ENCODE peak calls at places on chromosomes 2 and 18, in ten cellular contexts. N, R, U, J, V, T, Z, Q, G and B are unnamed samples.

GRCh38 chr2:157194844-157195243 is 62.7 kb upstream of the GALNT5 start:
- DNase-seq in N (no peak), R (no peak), U (no peak), J (no peak), V (peak), T (no peak), Z (no peak), Q (no peak), G (no peak), B (no peak)

GRCh38 chr2:15919716-15920444 is 20.5 kb upstream of the MYCN start:
- DNase-seq in N (no peak), R (no peak), U (no peak), J (no peak), V (no peak), T (no peak), Z (no peak), Q (no peak), G (no peak), B (no peak)

GRCh38 chr2:21069746-21070145 is 25.9 kb upstream of the APOB start:
- DNase-seq in N (no peak), R (no peak), U (no peak), J (no peak), V (no peak), T (no peak), Z (no peak), Q (no peak), G (no peak), B (no peak)

GRCh38 chr2:172120118-172120517 is 17.4 kb upstream of the DLX2 start:
- DNase-seq in N (no peak), R (no peak), U (no peak), J (no peak), V (no peak), T (no peak), Z (no peak), Q (no peak), G (no peak), B (no peak)

GRCh38 chr18:31102020-31102684 is at the start of gene DSC2:
- DNase-seq in N (peak), R (peak), U (no peak), J (peak), V (no peak), T (peak), Z (no peak), Q (peak), G (no peak), B (no peak)

GRCh38 chr2:17104454-17104853 is 413.8 kb downstream of the RAD51AP2 start:
- DNase-seq in N (no peak), R (no peak), U (no peak), J (no peak), V (peak), T (no peak), Z (no peak), Q (no peak), G (peak), B (no peak)

GRCh38 chr2:18435425-18436037 is 124.9 kb downstream of the RDH14 start:
- DNase-seq in N (no peak), R (no peak), U (peak), J (no peak), V (peak), T (peak), Z (peak), Q (no peak), G (peak), B (peak)

GRCh38 chr2:162244559-162245031 is 1.4 kb upstream of the FAP start:
- DNase-seq in N (no peak), R (no peak), U (no peak), J (peak), V (peak), T (no peak), Z (no peak), Q (no peak), G (peak), B (peak)

GRCh38 chr2:75481041-75481836 is 79.5 kb downstream of the EVA1A start:
- DNase-seq in N (no peak), R (no peak), U (peak), J (no peak), V (no peak), T (peak), Z (no peak), Q (no peak), G (peak), B (peak)

GRCh38 chr2:195364015-195364965 is 292.7 kb upstream of the SLC39A10 start:
- DNase-seq in N (no peak), R (no peak), U (no peak), J (no peak), V (peak), T (no peak), Z (no peak), Q (no peak), G (peak), B (no peak)

GRCh38 chr2:28322456-28322855 is 70.2 kb upstream of the FOSL2 start:
- DNase-seq in N (no peak), R (no peak), U (no peak), J (no peak), V (no peak), T (no peak), Z (no peak), Q (no peak), G (no peak), B (no peak)

GRCh38 chr2:108786354-108787208 is at the start of gene CCDC138:
- DNase-seq in N (peak), R (peak), U (peak), J (peak), V (peak), T (peak), Z (peak), Q (peak), G (peak), B (peak)

GRCh38 chr2:152743004-152743403 is 24.6 kb downstream of the ARL6IP6 start:
- DNase-seq in N (no peak), R (no peak), U (peak), J (no peak), V (no peak), T (no peak), Z (no peak), Q (no peak), G (no peak), B (no peak)

GRCh38 chr2:230155359-230155758 is 64.4 kb downstream of the SP110 start:
- DNase-seq in N (no peak), R (no peak), U (no peak), J (no peak), V (no peak), T (no peak), Z (no peak), Q (no peak), G (no peak), B (no peak)

GRCh38 chr2:159072795-159073194 is 104.4 kb downstream of the TANC1 start:
- DNase-seq in N (no peak), R (no peak), U (no peak), J (no peak), V (peak), T (no peak), Z (no peak), Q (no peak), G (peak), B (no peak)

GRCh38 chr18:3218817-3219216 is 951 bp downstream of the MYOM1 start:
- DNase-seq in N (no peak), R (no peak), U (no peak), J (no peak), V (no peak), T (no peak), Z (no peak), Q (no peak), G (no peak), B (no peak)

GRCh38 chr2:38268691-38269309 is 108.3 kb downstream of the ATL2 start:
- DNase-seq in N (no peak), R (no peak), U (no peak), J (no peak), V (peak), T (no peak), Z (no peak), Q (no peak), G (peak), B (no peak)

GRCh38 chr2:217845251-217845650 is 157.5 kb downstream of the TNS1 start:
- DNase-seq in N (no peak), R (no peak), U (no peak), J (no peak), V (no peak), T (no peak), Z (no peak), Q (no peak), G (no peak), B (no peak)

GRCh38 chr18:71136487-71136886 is 847.6 kb downstream of the SOCS6 start:
- DNase-seq in N (no peak), R (no peak), U (no peak), J (no peak), V (no peak), T (no peak), Z (peak), Q (no peak), G (no peak), B (no peak)

GRCh38 chr2:205580591-205580990 is 101.7 kb upstream of the NRP2 start:
- DNase-seq in N (no peak), R (no peak), U (no peak), J (no peak), V (peak), T (no peak), Z (no peak), Q (no peak), G (peak), B (no peak)

GRCh38 chr2:207113403-207113802 is 52.3 kb downstream of the KLF7 start:
- DNase-seq in N (no peak), R (no peak), U (no peak), J (no peak), V (no peak), T (no peak), Z (no peak), Q (no peak), G (no peak), B (no peak)

GRCh38 chr2:12091201-12091806 is 344.9 kb downstream of the LPIN1 start:
- DNase-seq in N (no peak), R (no peak), U (no peak), J (no peak), V (no peak), T (no peak), Z (no peak), Q (no peak), G (peak), B (no peak)

GRCh38 chr2:64858541-64859031 is 130.6 kb upstream of the SLC1A4 start:
- DNase-seq in N (no peak), R (no peak), U (peak), J (no peak), V (no peak), T (no peak), Z (no peak), Q (no peak), G (no peak), B (no peak)

GRCh38 chr2:192150166-192150565 is 44.6 kb downstream of the TMEFF2 start:
- DNase-seq in N (no peak), R (no peak), U (no peak), J (no peak), V (no peak), T (no peak), Z (no peak), Q (no peak), G (no peak), B (no peak)

GRCh38 chr2:192146069-192147006 is 48.4 kb downstream of the TMEFF2 start:
- DNase-seq in N (no peak), R (no peak), U (no peak), J (no peak), V (peak), T (no peak), Z (no peak), Q (no peak), G (peak), B (no peak)

GRCh38 chr2:192148241-192148619 is 46.5 kb downstream of the TMEFF2 start:
- DNase-seq in N (no peak), R (no peak), U (no peak), J (no peak), V (no peak), T (no peak), Z (no peak), Q (no peak), G (no peak), B (no peak)

GRCh38 chr2:192151848-192152247 is 42.9 kb downstream of the TMEFF2 start:
- DNase-seq in N (no peak), R (no peak), U (no peak), J (no peak), V (peak), T (no peak), Z (no peak), Q (no peak), G (peak), B (no peak)

GRCh38 chr2:192148620-192149321 is 46.0 kb downstream of the TMEFF2 start:
- DNase-seq in N (no peak), R (no peak), U (no peak), J (no peak), V (peak), T (no peak), Z (no peak), Q (peak), G (peak), B (no peak)
- TF ChIP-seq CTCF in N (no peak), R (no peak), U (no peak), J (no peak), V (peak), T (no peak), Z (no peak), Q (no peak), G (peak), B (no peak)

GRCh38 chr2:48530033-48530804 is at the start of gene STON1:
- DNase-seq in N (peak), R (peak), U (no peak), J (peak), V (no peak), T (peak), Z (peak), Q (peak), G (peak), B (no peak)
- H3K4me3 ChIP-seq in N (peak), R (peak), U (no peak), J (peak), V (peak), T (peak), Z (peak), Q (peak), G (peak), B (peak)

DNA sequence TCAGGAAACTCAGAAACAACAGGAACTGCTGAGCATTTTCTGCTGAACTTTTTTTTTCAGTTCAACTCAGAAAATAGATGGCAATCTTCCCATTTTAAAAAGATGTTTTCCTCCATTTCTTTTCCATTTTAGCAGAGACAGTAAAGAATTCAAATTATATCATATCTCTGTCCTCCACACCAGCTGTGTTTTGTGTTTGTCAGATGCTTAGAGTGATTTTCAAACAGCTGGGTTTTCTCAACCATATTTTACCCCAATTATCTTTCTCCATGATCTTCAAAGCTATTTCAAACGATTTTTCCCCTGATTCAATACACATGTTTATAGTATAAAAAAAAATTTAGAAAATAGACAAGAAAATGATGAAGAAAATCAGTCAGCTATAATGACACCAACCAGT is 713.4 kb downstream of the LRRTM4 start:
- DNase-seq in N (no peak), R (no peak), U (no peak), J (no peak), V (no peak), T (no peak), Z (no peak), Q (no peak), G (no peak), B (no peak)
- TF ChIP-seq CTCF in N (no peak), R (no peak), U (no peak), J (no peak), V (no peak), T (no peak), Z (no peak), Q (no peak), G (no peak), B (no peak)

GRCh38 chr18:34493566-34494358 is 216.3 kb upstream of the DTNA start:
- DNase-seq in N (peak), R (no peak), U (no peak), J (peak), V (peak), T (no peak), Z (no peak), Q (no peak), G (peak), B (no peak)

GRCh38 chr18:34492652-34493051 is 217.4 kb upstream of the DTNA start:
- DNase-seq in N (no peak), R (no peak), U (no peak), J (no peak), V (no peak), T (no peak), Z (no peak), Q (no peak), G (peak), B (no peak)

GRCh38 chr18:34494359-34494696 is 215.8 kb upstream of the DTNA start:
- DNase-seq in N (peak), R (no peak), U (no peak), J (no peak), V (no peak), T (no peak), Z (no peak), Q (no peak), G (no peak), B (no peak)

GRCh38 chr18:34491719-34492118 is 218.4 kb upstream of the DTNA start:
- DNase-seq in N (no peak), R (no peak), U (no peak), J (no peak), V (no peak), T (no peak), Z (no peak), Q (no peak), G (no peak), B (no peak)

GRCh38 chr18:34493099-34493544 is 217.0 kb upstream of the DTNA start:
- DNase-seq in N (peak), R (peak), U (no peak), J (peak), V (peak), T (peak), Z (peak), Q (peak), G (peak), B (peak)
- H3K4me3 ChIP-seq in N (peak), R (peak), U (no peak), J (peak), V (peak), T (peak), Z (peak), Q (peak), G (peak), B (peak)

GRCh38 chr2:53265900-53266299 is 501.7 kb upstream of the CHAC2 start:
- DNase-seq in N (no peak), R (no peak), U (no peak), J (no peak), V (no peak), T (no peak), Z (no peak), Q (no peak), G (no peak), B (no peak)

GRCh38 chr2:53268626-53269025 is 499.0 kb upstream of the CHAC2 start:
- DNase-seq in N (no peak), R (no peak), U (no peak), J (no peak), V (no peak), T (no peak), Z (no peak), Q (no peak), G (no peak), B (no peak)

DNA sequence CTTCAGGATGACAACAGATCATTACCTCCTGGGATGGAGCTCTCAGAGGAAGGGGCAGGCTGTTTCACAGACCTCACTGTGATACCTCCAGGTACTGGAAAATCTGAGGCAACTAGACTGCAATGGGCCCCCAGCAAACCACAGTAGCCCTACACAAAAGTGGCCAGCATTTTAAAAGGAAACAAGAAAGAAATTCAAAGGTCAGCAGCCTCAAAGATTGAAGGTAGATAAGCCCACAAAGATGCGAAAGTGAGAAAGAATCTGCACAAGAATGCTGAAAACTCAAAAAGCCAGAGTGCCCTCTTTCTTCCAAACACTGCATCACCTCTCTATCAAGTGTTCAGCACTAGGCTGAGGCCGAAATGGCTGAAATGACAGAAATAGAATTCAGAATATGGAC is 499.5 kb upstream of the CHAC2 start:
- DNase-seq in N (no peak), R (no peak), U (no peak), J (no peak), V (no peak), T (no peak), Z (no peak), Q (no peak), G (no peak), B (no peak)
- TF ChIP-seq CTCF in N (peak), R (no peak), U (no peak), J (peak), V (no peak), T (no peak), Z (no peak), Q (no peak), G (no peak), B (no peak)

GRCh38 chr2:55887906-55888625 is 35.5 kb downstream of the EFEMP1 start:
- DNase-seq in N (no peak), R (no peak), U (no peak), J (no peak), V (peak), T (no peak), Z (no peak), Q (no peak), G (peak), B (peak)
- H3K4me3 ChIP-seq in N (no peak), R (no peak), U (no peak), J (no peak), V (no peak), T (no peak), Z (no peak), Q (no peak), G (no peak), B (no peak)

DNA sequence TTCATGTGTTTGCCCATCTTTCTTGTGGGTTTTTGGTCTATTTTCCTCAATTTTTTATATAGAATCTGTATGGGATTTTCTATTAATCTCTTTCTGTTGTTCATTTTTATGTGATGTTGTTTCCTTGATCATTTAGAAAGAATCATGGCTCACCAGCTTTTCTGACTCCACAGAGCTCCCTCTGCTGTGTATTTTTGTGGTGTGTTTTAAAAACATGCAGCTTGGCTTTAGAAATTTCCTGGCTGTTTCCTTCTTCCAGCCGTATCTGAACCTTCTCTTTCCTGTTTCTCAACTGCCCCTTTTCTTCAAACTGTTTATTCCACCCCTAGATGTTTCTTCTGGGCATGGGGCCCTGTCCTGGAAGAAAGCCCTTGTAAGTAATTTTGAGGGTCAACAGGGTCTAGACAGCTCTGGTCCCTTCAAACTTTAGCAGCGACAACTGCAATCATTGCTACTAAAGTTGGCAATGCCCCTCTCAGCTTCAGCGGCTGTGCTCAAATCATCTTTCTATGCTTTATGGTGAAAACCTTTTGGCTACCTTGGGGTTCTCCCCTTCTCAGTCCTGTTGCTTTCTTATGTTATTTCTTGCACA is 17.6 kb upstream of the COPS8 start:
- DNase-seq in N (no peak), R (no peak), U (no peak), J (no peak), V (no peak), T (no peak), Z (no peak), Q (no peak), G (no peak), B (no peak)
- TF ChIP-seq CTCF in N (no peak), R (no peak), U (peak), J (peak), V (no peak), T (no peak), Z (no peak), Q (no peak), G (peak), B (peak)